ENCODE peak calls at places on chromosome X, in nine cellular contexts. Y is GM12865, N is esophagus squamous epithelium, D is AG04450, A is upper lobe of right lung, Q is H9, B is neural crest cell, W is heart right ventricle, O is brain microvascular endothelial cell. K is an unnamed sample.

GRCh38 chrX:68835468-68835867 is 6.6 kb downstream of the EFNB1 start:
- DNase-seq in Y (no peak), N (no peak), D (no peak), A (no peak), Q (peak), B (no peak), W (no peak), O (no peak), K (no peak)

GRCh38 chrX:97123001-97123400 is 239.3 kb downstream of the RPA4 start:
- DNase-seq in Y (no peak), N (no peak), D (no peak), A (no peak), Q (no peak), B (no peak), W (no peak), O (no peak), K (no peak)

GRCh38 chrX:148310402-148311200 is 189.8 kb upstream of the AFF2 start:
- DNase-seq in Y (peak), N (no peak), D (no peak), A (no peak), Q (no peak), B (no peak), W (no peak), O (no peak), K (no peak)

GRCh38 chrX:1596676-1597344 is 5.4 kb downstream of the AKAP17A start:
- DNase-seq in Y (no peak), N (no peak), D (no peak), A (peak), Q (no peak), B (no peak), W (no peak), O (no peak), K (no peak)

GRCh38 chrX:78103001-78103634 is 930 bp upstream of the PGK1 start:
- DNase-seq in Y (no peak), N (no peak), D (no peak), A (no peak), Q (no peak), B (no peak), W (no peak), O (no peak), K (no peak)

GRCh38 chrX:103396186-103396585 is 19.8 kb downstream of the BEX3 start:
- DNase-seq in Y (no peak), N (no peak), D (no peak), A (no peak), Q (no peak), B (no peak), W (no peak), O (peak), K (peak)

GRCh38 chrX:134186362-134187121 is 50.4 kb upstream of the CCDC160 start:
- DNase-seq in Y (peak), N (no peak), D (no peak), A (no peak), Q (no peak), B (no peak), W (no peak), O (no peak), K (no peak)

GRCh38 chrX:11740794-11741193 is 17.2 kb upstream of the MSL3 start:
- DNase-seq in Y (peak), N (no peak), D (no peak), A (no peak), Q (no peak), B (no peak), W (no peak), O (no peak), K (no peak)

GRCh38 chrX:66912417-66912816 is 273.5 kb upstream of the EDA2R start:
- DNase-seq in Y (no peak), N (no peak), D (no peak), A (no peak), Q (no peak), B (no peak), W (no peak), O (no peak), K (no peak)

GRCh38 chrX:96027363-96027894 is 657.2 kb upstream of the DIAPH2 start:
- DNase-seq in Y (no peak), N (no peak), D (no peak), A (no peak), Q (no peak), B (no peak), W (no peak), O (no peak), K (no peak)

GRCh38 chrX:45142185-45142584 is 58.5 kb downstream of the DIPK2B start:
- DNase-seq in Y (no peak), N (no peak), D (no peak), A (no peak), Q (no peak), B (no peak), W (no peak), O (no peak), K (no peak)

GRCh38 chrX:103254171-103254824 is 657 bp downstream of the TCEAL8 start:
- DNase-seq in Y (peak), N (no peak), D (no peak), A (peak), Q (peak), B (peak), W (peak), O (peak), K (no peak)

GRCh38 chrX:103817502-103817901 is 14.6 kb downstream of the RAB9B start:
- DNase-seq in Y (peak), N (no peak), D (no peak), A (no peak), Q (no peak), B (peak), W (peak), O (peak), K (no peak)

GRCh38 chrX:142156567-142156966 is 48.5 kb downstream of the MAGEC2 start:
- DNase-seq in Y (no peak), N (no peak), D (no peak), A (no peak), Q (peak), B (no peak), W (no peak), O (no peak), K (no peak)

GRCh38 chrX:105120460-105120859 is 100.0 kb downstream of the TEX13A start:
- DNase-seq in Y (no peak), N (no peak), D (no peak), A (no peak), Q (no peak), B (no peak), W (no peak), O (no peak), K (no peak)

GRCh38 chrX:70174754-70175153 is 2.5 kb upstream of the DGAT2L6 start:
- DNase-seq in Y (no peak), N (no peak), D (no peak), A (no peak), Q (no peak), B (no peak), W (no peak), O (no peak), K (no peak)

GRCh38 chrX:140733766-140734342 is 24.3 kb downstream of the LINC00632 start:
- DNase-seq in Y (peak), N (no peak), D (no peak), A (no peak), Q (no peak), B (peak), W (no peak), O (peak), K (peak)

GRCh38 chrX:16222123-16222522 is 54.8 kb downstream of the MAGEB17 start:
- DNase-seq in Y (no peak), N (no peak), D (peak), A (no peak), Q (no peak), B (no peak), W (no peak), O (peak), K (peak)

GRCh38 chrX:100980608-100981497 is 11.3 kb downstream of the ARL13A start:
- DNase-seq in Y (no peak), N (no peak), D (no peak), A (peak), Q (no peak), B (no peak), W (no peak), O (peak), K (no peak)

GRCh38 chrX:38845426-38845825 is 44.2 kb downstream of the MID1IP1 start:
- DNase-seq in Y (no peak), N (no peak), D (no peak), A (no peak), Q (no peak), B (no peak), W (no peak), O (no peak), K (no peak)

GRCh38 chrX:27765718-27766117 is 42.1 kb upstream of the MAGEB10 start:
- DNase-seq in Y (no peak), N (no peak), D (no peak), A (no peak), Q (no peak), B (no peak), W (no peak), O (no peak), K (no peak)

GRCh38 chrX:41529221-41529620 is 82.1 kb downstream of the NYX start:
- DNase-seq in Y (no peak), N (no peak), D (no peak), A (no peak), Q (no peak), B (no peak), W (no peak), O (no peak), K (no peak)

GRCh38 chrX:373641-374471 is 12.9 kb downstream of the PPP2R3B start:
- DNase-seq in Y (no peak), N (no peak), D (no peak), A (no peak), Q (peak), B (peak), W (no peak), O (no peak), K (no peak)

GRCh38 chrX:11663875-11664210 is 1.9 kb downstream of the ARHGAP6 start:
- DNase-seq in Y (peak), N (no peak), D (no peak), A (no peak), Q (no peak), B (no peak), W (no peak), O (no peak), K (no peak)

GRCh38 chrX:22278375-22278774 is 5.7 kb downstream of the CBLL2 start:
- DNase-seq in Y (no peak), N (no peak), D (no peak), A (no peak), Q (no peak), B (no peak), W (no peak), O (no peak), K (no peak)
- TF ChIP-seq CTCF in Y (no peak), N (no peak), D (peak), A (no peak), Q (peak), B (no peak), W (no peak), O (peak), K (peak)

DNA sequence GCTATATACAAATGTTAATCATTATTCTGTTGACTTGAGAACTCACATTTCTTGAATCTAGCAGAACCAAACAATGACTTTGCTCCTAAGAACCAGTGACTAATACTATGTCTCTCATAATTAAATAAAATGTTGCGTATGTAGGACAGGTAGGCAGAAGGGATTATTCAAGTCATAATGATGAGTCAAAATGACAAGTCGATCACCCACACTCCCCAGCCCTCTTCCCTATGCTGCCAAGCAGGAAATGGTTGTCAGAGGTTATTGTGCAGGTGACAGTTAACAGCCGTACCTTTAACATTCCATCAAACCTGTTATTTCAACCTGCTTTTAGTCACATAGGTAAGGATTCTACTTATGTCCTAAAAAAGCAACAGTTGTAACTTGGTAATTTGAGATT is 22.0 kb upstream of the STK26 start:
- DNase-seq in Y (no peak), N (no peak), D (no peak), A (no peak), Q (no peak), B (no peak), W (no peak), O (no peak), K (no peak)
- TF ChIP-seq CTCF in Y (no peak), N (no peak), D (no peak), A (no peak), Q (no peak), B (no peak), W (no peak), O (no peak), K (no peak)

DNA sequence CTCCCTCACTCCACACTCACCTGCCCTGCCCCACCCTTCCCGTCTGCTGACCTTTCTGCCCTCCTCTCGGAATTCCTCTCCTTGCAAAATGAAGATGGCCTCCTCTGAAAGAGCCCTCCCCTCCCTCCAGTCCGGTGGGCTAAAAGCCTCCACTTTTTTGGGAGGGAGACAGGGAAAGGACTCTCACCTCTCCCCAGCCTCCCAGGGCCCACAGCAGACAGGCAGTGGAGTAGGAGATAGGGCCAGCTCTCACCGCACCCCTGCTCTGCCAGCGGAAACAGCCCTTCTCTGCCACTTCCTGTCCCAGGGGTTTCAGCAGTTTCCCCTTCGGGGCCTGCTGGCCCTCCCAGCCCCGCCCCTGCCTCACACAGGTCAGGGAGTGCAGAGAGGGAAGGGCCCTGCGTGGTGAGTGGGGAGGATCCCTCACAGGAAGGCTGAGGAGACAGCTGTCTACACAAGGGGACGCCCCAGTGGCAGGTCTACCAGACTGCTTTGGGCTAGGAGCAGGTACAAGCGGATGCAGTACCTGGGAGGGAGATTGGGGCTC is 18.2 kb downstream of the ELF4 start:
- DNase-seq in Y (peak), N (peak), D (no peak), A (peak), Q (peak), B (no peak), W (no peak), O (no peak), K (no peak)
- TF ChIP-seq CTCF in Y (no peak), N (no peak), D (no peak), A (peak), Q (no peak), B (no peak), W (peak), O (no peak), K (no peak)

GRCh38 chrX:135543924-135544323 is 23.5 kb downstream of the INTS6L start:
- DNase-seq in Y (peak), N (no peak), D (no peak), A (no peak), Q (peak), B (no peak), W (no peak), O (no peak), K (no peak)

GRCh38 chrX:135549519-135549918 is 29.1 kb downstream of the INTS6L start:
- DNase-seq in Y (no peak), N (no peak), D (no peak), A (no peak), Q (no peak), B (no peak), W (no peak), O (no peak), K (no peak)

GRCh38 chrX:135544338-135544948 is 24.0 kb downstream of the INTS6L start:
- DNase-seq in Y (no peak), N (no peak), D (no peak), A (no peak), Q (no peak), B (no peak), W (no peak), O (no peak), K (no peak)
- TF ChIP-seq CTCF in Y (no peak), N (no peak), D (no peak), A (no peak), Q (no peak), B (no peak), W (no peak), O (no peak), K (no peak)

DNA sequence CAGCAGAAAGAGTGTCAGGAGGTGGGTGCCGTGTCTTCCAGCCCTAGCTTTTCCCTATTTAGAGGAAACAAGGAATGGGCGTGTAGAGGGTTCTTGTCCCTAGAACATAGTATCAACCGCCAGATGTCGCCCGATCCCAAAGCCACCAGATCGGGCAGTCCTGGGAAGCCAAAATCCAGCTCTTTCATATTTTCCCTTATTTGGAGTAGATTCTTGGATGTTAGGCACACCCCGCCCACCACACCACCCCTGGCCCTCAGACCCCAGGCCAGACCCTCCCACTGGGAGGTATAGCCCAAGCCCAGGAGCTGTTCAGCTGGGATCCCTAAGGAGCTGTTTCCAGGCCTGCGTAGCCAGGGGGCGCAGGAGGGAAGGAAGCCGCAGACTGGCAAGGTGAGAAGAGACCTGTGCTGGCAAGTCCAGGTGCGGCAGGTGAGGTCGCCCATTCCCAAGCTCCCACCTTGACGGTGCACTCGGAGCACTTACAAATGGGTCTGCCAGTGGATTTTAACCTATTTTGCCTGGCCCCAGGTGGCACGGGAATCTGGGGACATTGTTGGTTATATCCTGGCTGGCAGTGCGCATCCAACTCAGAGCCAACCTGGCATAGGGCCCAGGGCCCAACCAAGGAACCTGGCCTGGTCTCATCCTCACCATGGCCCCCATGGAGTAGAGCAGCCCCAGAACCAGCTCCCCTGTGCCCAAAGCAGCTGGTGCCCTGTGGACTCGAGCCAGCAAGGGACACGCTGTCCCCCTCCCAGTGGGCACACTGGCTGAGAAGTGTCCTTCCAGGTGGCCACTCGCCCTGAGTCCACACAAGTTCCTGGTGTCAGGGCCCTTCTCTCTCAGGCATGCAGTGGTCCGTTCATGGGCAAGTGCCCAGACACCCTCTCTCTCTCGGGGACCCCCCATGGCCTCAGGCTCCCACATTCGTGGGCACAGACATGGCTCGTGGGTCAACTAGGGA is 811 bp downstream of the FLNA start:
- DNase-seq in Y (peak), N (no peak), D (peak), A (peak), Q (peak), B (peak), W (peak), O (peak), K (no peak)
- TF ChIP-seq CTCF in Y (peak), N (peak), D (peak), A (peak), Q (peak), B (peak), W (peak), O (peak), K (peak)

GRCh38 chrX:35726176-35726575 is 72.0 kb upstream of the MAGEB16 start:
- DNase-seq in Y (peak), N (no peak), D (no peak), A (no peak), Q (no peak), B (no peak), W (no peak), O (peak), K (no peak)
- TF ChIP-seq CTCF in Y (no peak), N (peak), D (no peak), A (peak), Q (peak), B (peak), W (peak), O (peak), K (no peak)

GRCh38 chrX:12972239-12972638 is 2.7 kb upstream of the TMSB4X start:
- DNase-seq in Y (no peak), N (no peak), D (no peak), A (no peak), Q (no peak), B (no peak), W (no peak), O (no peak), K (no peak)

GRCh38 chrX:12967711-12968465 is 7.0 kb upstream of the TMSB4X start:
- DNase-seq in Y (no peak), N (no peak), D (no peak), A (no peak), Q (no peak), B (no peak), W (no peak), O (no peak), K (no peak)

GRCh38 chrX:12971282-12972003 is 3.5 kb upstream of the TMSB4X start:
- DNase-seq in Y (peak), N (no peak), D (no peak), A (peak), Q (no peak), B (no peak), W (peak), O (no peak), K (no peak)

GRCh38 chrX:12972867-12973560 is 1.9 kb upstream of the TMSB4X start:
- DNase-seq in Y (no peak), N (no peak), D (no peak), A (no peak), Q (no peak), B (no peak), W (no peak), O (no peak), K (no peak)

GRCh38 chrX:12970691-12971202 is 4.2 kb upstream of the TMSB4X start:
- DNase-seq in Y (peak), N (no peak), D (no peak), A (no peak), Q (peak), B (no peak), W (peak), O (no peak), K (no peak)
- TF ChIP-seq CTCF in Y (peak), N (peak), D (peak), A (peak), Q (peak), B (peak), W (peak), O (peak), K (peak)